ENCODE peak calls at places on chromosomes 12 and 14, in four cellular contexts. J is stimulated activated CD8-positive, alpha-beta memory T cell treated with anti-CD3 and anti-CD28 coated beads, Interleukin-7, amount 100 ng/mL, for 1 hour; O is H7; N is T-helper 9 cell. Q is an unnamed sample.

GRCh38 chr12:54262403-54262925 is 17.5 kb downstream of the CBX5 start:
- DNase-seq in J (no peak), O (no peak), N (no peak), Q (peak; percentile 86)

GRCh38 chr12:130868412-130868811 is 3.5 kb upstream of the RAN start:
- DNase-seq in O (no peak), J (no peak), N (no peak), Q (no peak)

GRCh38 chr14:52538648-52539047 is 13.7 kb downstream of the TXNDC16 start:
- DNase-seq in O (no peak), N (no peak), J (no peak), Q (no peak)

GRCh38 chr12:32365473-32366064 is 33.8 kb upstream of the FGD4 start:
- DNase-seq in J (no peak), O (peak; percentile 49), N (no peak), Q (peak; percentile 81)

GRCh38 chr12:59650594-59651229 is 54.9 kb downstream of the SLC16A7 start:
- DNase-seq in J (no peak), N (no peak), O (no peak), Q (no peak)

GRCh38 chr12:69987453-69988102 is 162.6 kb downstream of the MYRFL start:
- DNase-seq in O (no peak), N (no peak), J (no peak), Q (peak; percentile 87)

GRCh38 chr12:15274561-15274967 is 47.7 kb upstream of the PTPRO start:
- DNase-seq in O (no peak), N (no peak), J (no peak), Q (no peak)

GRCh38 chr14:99575043-99576023 is 28.7 kb downstream of the CCDC85C start:
- DNase-seq in J (no peak), O (no peak), N (no peak), Q (peak; percentile 61)

GRCh38 chr12:118120579-118121363 is 15.2 kb upstream of the PEBP1 start:
- DNase-seq in O (peak; percentile 88), J (no peak), N (peak; percentile 62), Q (peak; percentile 72)

GRCh38 chr12:23585156-23585781 is 364.2 kb downstream of the SOX5 start:
- DNase-seq in N (no peak), O (no peak), J (no peak), Q (no peak)

GRCh38 chr14:52023518-52023917 is 34.2 kb downstream of the RTRAF start:
- DNase-seq in O (no peak), N (no peak), J (no peak), Q (peak; percentile 79)

GRCh38 chr12:79837575-79837974 is 97.3 kb downstream of the PPP1R12A start:
- DNase-seq in O (no peak), J (no peak), N (no peak), Q (no peak)

GRCh38 chr14:38078393-38078792 is 129.3 kb upstream of the SSTR1 start:
- DNase-seq in O (no peak), N (peak; percentile 55), J (peak; percentile 39), Q (no peak)

GRCh38 chr12:48803693-48804092 is 14.6 kb upstream of the CACNB3 start:
- DNase-seq in J (no peak), N (no peak), O (no peak), Q (no peak)

GRCh38 chr12:123895477-123895876 is 77.2 kb downstream of the CCDC92 start:
- DNase-seq in O (no peak), J (no peak), N (no peak), Q (no peak)

GRCh38 chr12:10320643-10321042 is 13.0 kb downstream of the KLRD1 start:
- DNase-seq in O (no peak), N (no peak), J (no peak), Q (no peak)

GRCh38 chr12:23887055-23887835 is 62.2 kb downstream of the SOX5 start:
- DNase-seq in O (no peak), J (no peak), N (no peak), Q (no peak)

GRCh38 chr12:25866586-25867378 is 91.7 kb upstream of the RASSF8 start:
- DNase-seq in J (no peak), O (no peak), N (no peak), Q (peak; percentile 38)

GRCh38 chr12:39723831-39724230 is 104.2 kb upstream of the ABCD2 start:
- DNase-seq in O (no peak), J (no peak), N (no peak), Q (peak; percentile 46)

GRCh38 chr14:53032161-53032803 is 81.4 kb upstream of the FERMT2 start:
- DNase-seq in J (no peak), N (no peak), O (no peak), Q (peak; percentile 94)

GRCh38 chr14:22850944-22851790 is 14.8 kb downstream of the MMP14 start:
- DNase-seq in J (no peak), O (peak; percentile 38), N (no peak), Q (peak; percentile 97)

GRCh38 chr12:111628505-111629260 is 29.6 kb upstream of the ATXN2 start:
- DNase-seq in O (no peak), J (no peak), N (no peak), Q (no peak)

GRCh38 chr14:35875296-35875695 is 49.2 kb downstream of the BRMS1L start:
- DNase-seq in N (no peak), J (no peak), O (no peak), Q (no peak)

GRCh38 chr14:68466491-68466977 is 326.3 kb downstream of the ZFP36L1 start:
- DNase-seq in N (no peak), J (no peak), O (no peak), Q (peak; percentile 92)

GRCh38 chr14:30884925-30885324 is 10.6 kb downstream of the COCH start:
- DNase-seq in J (no peak), O (no peak), N (no peak), Q (no peak)

GRCh38 chr12:113479578-113480335 is 8.1 kb upstream of the LHX5 start:
- DNase-seq in O (peak; percentile 92), N (peak; percentile 16), J (no peak), Q (peak; percentile 22)

GRCh38 chr12:22543246-22544037 is 900 bp downstream of the C2CD5 start:
- DNase-seq in O (no peak), N (peak; percentile 21), J (no peak), Q (no peak)

GRCh38 chr12:38149395-38150073 is 167.0 kb upstream of the ALG10B start:
- DNase-seq in J (no peak), O (no peak), N (no peak), Q (no peak)

GRCh38 chr12:114691810-114692557 is 8.0 kb upstream of the TBX3 start:
- DNase-seq in N (no peak), O (peak; percentile 61), J (no peak), Q (peak; percentile 54)

GRCh38 chr12:82797480-82797879 is 110.8 kb downstream of the TMTC2 start:
- DNase-seq in O (no peak), N (no peak), J (no peak), Q (no peak)

GRCh38 chr14:60945984-60946383 is 34.9 kb downstream of the TRMT5 start:
- DNase-seq in J (no peak), O (no peak), N (no peak), Q (no peak)

GRCh38 chr14:59133202-59133601 is 55.3 kb upstream of the DAAM1 start:
- DNase-seq in O (peak; percentile 30), N (no peak), J (no peak), Q (no peak)

GRCh38 chr12:24848941-24849477 is 99.9 kb downstream of the BCAT1 start:
- DNase-seq in N (no peak), J (no peak), O (no peak), Q (no peak)

GRCh38 chr12:115079760-115080159 is 395.8 kb upstream of the TBX3 start:
- DNase-seq in N (no peak), O (no peak), J (no peak), Q (no peak)

GRCh38 chr12:19234991-19235876 is 105.7 kb downstream of the PLEKHA5 start:
- DNase-seq in J (no peak), N (no peak), O (no peak), Q (peak; percentile 29)

GRCh38 chr12:59708484-59708883 is 112.7 kb downstream of the SLC16A7 start:
- DNase-seq in J (no peak), O (no peak), N (no peak), Q (peak; percentile 13)

GRCh38 chr12:11771356-11771755 is 121.9 kb downstream of the ETV6 start:
- DNase-seq in J (no peak), N (no peak), O (no peak), Q (no peak)

GRCh38 chr12:113049976-113050742 is 6.4 kb upstream of the DTX1 start:
- DNase-seq in O (peak; percentile 81), J (no peak), N (no peak), Q (peak; percentile 22)

GRCh38 chr12:96986883-96987523 is 79.9 kb downstream of the NEDD1 start:
- DNase-seq in N (no peak), J (no peak), O (peak; percentile 54), Q (peak; percentile 30)

GRCh38 chr12:118334939-118335567 is 37.7 kb downstream of the TAOK3 start:
- DNase-seq in O (no peak), N (no peak), J (no peak), Q (no peak)

Q was measured in EL.